ENCODE peak calls at places on chromosomes 12 and 14, in five cellular contexts. M is body of pancreas, N is GM12892, C is lower leg skin, E is K562. U is an unnamed sample.

GRCh38 chr14:31886161-31886835 is 190.8 kb upstream of the ARHGAP5 start:
- DNase-seq in E (no peak), M (no peak), N (no peak), C (no peak), U (no peak)

GRCh38 chr14:20429801-20430669 is 5.9 kb downstream of the KLHL33 start:
- DNase-seq in N (no peak), E (peak; percentile 47), C (no peak), M (peak; percentile 68), U (no peak)

GRCh38 chr14:95132732-95133131 is 24.6 kb downstream of the DICER1 start:
- DNase-seq in E (no peak), N (no peak), C (no peak), M (no peak), U (no peak)

GRCh38 chr14:51625170-51625569 is 26.5 kb upstream of the FRMD6 start:
- DNase-seq in C (no peak), M (no peak), N (no peak), E (no peak), U (no peak)

GRCh38 chr12:104682790-104683279 is 226.1 kb downstream of the CHST11 start:
- DNase-seq in C (no peak), M (no peak), E (no peak), N (peak; percentile 42), U (no peak)

GRCh38 chr12:52182456-52182855 is 9.4 kb downstream of the KRT80 start:
- DNase-seq in E (no peak), M (no peak), N (no peak), C (no peak), U (no peak)

GRCh38 chr14:52730708-52731111 is 744 bp downstream of the STYX start:
- DNase-seq in M (no peak), E (no peak), C (no peak), N (no peak), U (no peak)

GRCh38 chr12:121776190-121777098 is 17.0 kb downstream of the RHOF start:
- DNase-seq in E (peak; percentile 85), C (peak; percentile 72), M (peak; percentile 83), N (peak; percentile 96), U (no peak)

GRCh38 chr14:73125746-73126145 is 10.6 kb upstream of the PSEN1 start:
- DNase-seq in M (no peak), N (no peak), E (no peak), C (no peak), U (no peak)

GRCh38 chr14:83816755-83817154 is 1713.2 kb upstream of the FLRT2 start:
- DNase-seq in M (no peak), E (no peak), C (no peak), N (no peak), U (no peak)

GRCh38 chr12:48966177-48966890 is 5.2 kb downstream of the WNT10B start:
- DNase-seq in M (no peak), C (no peak), E (no peak), N (no peak), U (peak; percentile 1)

GRCh38 chr12:11446372-11446771 is 51.0 kb upstream of the PRB2 start:
- DNase-seq in N (no peak), C (no peak), M (no peak), E (no peak), U (no peak)

GRCh38 chr12:70798016-70798768 is 122.3 kb downstream of the PTPRR start:
- DNase-seq in N (no peak), E (no peak), C (no peak), M (no peak), U (no peak)

GRCh38 chr14:66824251-66824650 is 316.3 kb downstream of the GPHN start:
- DNase-seq in C (no peak), N (no peak), E (no peak), M (no peak), U (no peak)

GRCh38 chr12:95239216-95239615 is 21.6 kb downstream of the VEZT start:
- DNase-seq in N (no peak), C (no peak), E (no peak), M (no peak), U (no peak)

GRCh38 chr12:96698521-96698920 is 208.5 kb upstream of the NEDD1 start:
- DNase-seq in E (no peak), M (no peak), C (no peak), N (no peak), U (no peak)

GRCh38 chr12:15650399-15651128 is 138.6 kb downstream of the EPS8 start:
- DNase-seq in C (no peak), M (no peak), N (no peak), E (no peak), U (no peak)

GRCh38 chr14:106691601-106692291 is 1165.4 kb downstream of the TMEM121 start:
- DNase-seq in N (peak; percentile 39), M (peak; percentile 15), E (peak; percentile 15), C (no peak), U (no peak)

GRCh38 chr14:64818151-64818550 is 61.6 kb downstream of the SPTB start:
- DNase-seq in E (no peak), C (no peak), N (no peak), M (no peak), U (no peak)

GRCh38 chr14:89826581-89826980 is 127.9 kb downstream of the EFCAB11 start:
- DNase-seq in M (no peak), E (no peak), N (no peak), C (no peak), U (no peak)

GRCh38 chr12:46266382-46266791 is 2.5 kb downstream of the SLC38A1 start:
- DNase-seq in N (no peak), C (peak; percentile 40), M (no peak), E (peak; percentile 36), U (no peak)

GRCh38 chr12:46267618-46268348 is 1.1 kb downstream of the SLC38A1 start:
- DNase-seq in M (peak; percentile 33), E (peak; percentile 43), C (no peak), N (peak; percentile 20), U (no peak)

GRCh38 chr12:46265734-46266133 is 3.1 kb downstream of the SLC38A1 start:
- DNase-seq in N (no peak), E (no peak), C (no peak), M (no peak), U (no peak)

GRCh38 chr12:46268349-46268616 is 560 bp downstream of the SLC38A1 start:
- DNase-seq in M (no peak), E (no peak), N (no peak), C (no peak), U (no peak)

GRCh38 chr12:46266869-46267617 is 1.8 kb downstream of the SLC38A1 start:
- DNase-seq in E (no peak), M (peak; percentile 71), N (peak; percentile 17), C (peak; percentile 51), U (no peak)
- TF ChIP-seq POLR2A in E (no peak), M (peak; percentile 58), N (peak; percentile 31), C (no peak), U (no peak)

DNA sequence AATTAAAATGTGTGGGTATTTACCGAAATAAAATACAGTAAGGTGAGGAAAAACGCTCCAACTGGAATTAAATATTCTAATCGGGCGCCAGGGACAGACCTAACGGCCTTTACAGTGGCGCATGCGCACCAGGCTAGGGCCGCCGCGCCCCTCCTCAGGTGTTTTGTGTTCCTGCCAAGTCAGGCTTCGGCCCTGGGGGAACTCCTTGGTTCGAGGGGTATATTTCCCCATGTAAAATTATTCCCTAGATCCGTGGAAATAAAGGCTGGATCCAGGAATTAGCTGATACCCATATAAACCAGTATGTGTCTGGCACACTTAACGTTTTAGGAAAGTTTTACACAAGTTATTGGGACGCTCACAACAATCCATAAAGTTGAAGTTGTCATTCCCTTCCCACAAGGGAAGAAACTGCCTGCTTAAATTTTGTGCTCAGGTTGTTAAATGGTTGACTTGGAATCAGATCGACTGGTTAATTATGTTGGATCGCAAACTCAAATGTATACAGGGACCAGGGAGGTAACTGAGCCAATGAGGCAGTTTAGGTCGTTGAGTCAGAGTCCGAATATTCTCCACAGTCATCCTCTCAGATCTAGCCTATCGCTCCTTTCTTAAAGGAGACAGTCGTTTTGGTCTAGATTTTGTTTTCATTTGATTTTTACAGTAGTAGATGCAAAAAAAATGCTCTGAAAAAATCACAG is 617 bp upstream of the ANAPC7 start:
- DNase-seq in M (peak; percentile 84), C (peak; percentile 28), N (peak; percentile 69), E (peak; percentile 91), U (peak; percentile 35)
- TF ChIP-seq POLR2A in M (no peak), C (no peak), N (no peak), E (peak; percentile 10), U (no peak)

GRCh38 chr12:100404769-100405407 is 48.0 kb downstream of the SLC17A8 start:
- DNase-seq in M (peak; percentile 73), E (peak; percentile 65), N (no peak), C (no peak), U (peak; percentile 12)
- TF ChIP-seq POLR2A in M (no peak), E (no peak), N (no peak), C (no peak), U (no peak)

GRCh38 chr14:102893452-102893851 is 29.0 kb upstream of the AMN start:
- DNase-seq in N (no peak), M (peak; percentile 41), C (peak; percentile 59), E (no peak), U (no peak)
- TF ChIP-seq POLR2A in N (no peak), M (no peak), C (no peak), E (no peak), U (no peak)

GRCh38 chr12:128825845-128826244 is 2.1 kb upstream of the SLC15A4 start:
- DNase-seq in N (no peak), C (no peak), E (no peak), M (no peak), U (no peak)

GRCh38 chr12:128823916-128824839 is at the start of gene SLC15A4:
- DNase-seq in E (peak; percentile 98), M (peak; percentile 98), N (peak; percentile 96), C (peak; percentile 94), U (peak; percentile 98)

GRCh38 chr12:128820723-128821432 is 2.9 kb downstream of the SLC15A4 start:
- DNase-seq in E (no peak), M (peak; percentile 30), C (peak; percentile 38), N (no peak), U (no peak)

GRCh38 chr12:128820253-128820652 is 3.5 kb downstream of the SLC15A4 start:
- DNase-seq in M (no peak), C (no peak), N (no peak), E (no peak), U (no peak)

DNA sequence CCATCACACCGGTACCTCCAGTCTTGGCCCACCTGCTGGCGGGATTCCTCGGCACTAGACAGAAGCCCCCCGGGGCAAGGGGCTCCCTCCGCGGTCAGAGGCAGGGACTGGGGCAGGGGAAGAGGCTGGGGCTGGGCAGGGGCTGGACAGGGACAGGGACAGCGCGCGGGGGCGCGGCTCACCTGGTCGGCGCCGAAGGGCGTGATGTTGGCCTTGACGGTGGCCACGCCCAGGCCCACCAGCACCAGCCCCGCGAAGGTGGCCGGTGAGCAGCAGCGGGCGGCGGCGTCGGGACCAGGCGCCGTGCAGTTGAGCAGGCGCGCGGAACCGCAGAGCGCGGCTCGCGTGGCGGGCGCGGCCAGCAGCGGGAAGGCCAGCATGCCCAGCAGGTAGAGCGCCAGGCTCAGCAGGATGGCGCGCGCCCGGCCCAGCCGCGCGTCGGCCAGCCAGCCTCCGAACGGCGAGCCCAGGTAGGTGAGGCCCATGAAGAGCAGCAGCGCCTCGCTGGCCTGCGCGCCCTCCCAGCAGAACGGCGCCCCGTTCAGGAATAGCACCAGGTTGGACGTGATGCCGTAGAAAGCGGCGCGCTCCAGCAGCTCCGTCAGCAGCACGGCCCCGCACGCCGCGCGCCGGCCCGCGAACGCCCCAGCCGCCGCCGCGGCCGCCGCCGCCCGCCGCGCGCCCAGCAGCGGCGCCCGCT is 392 bp downstream of the SLC15A4 start:
- DNase-seq in C (no peak), M (peak; percentile 46), N (no peak), E (peak; percentile 74), U (peak; percentile 45)
- TF ChIP-seq POLR2A in C (no peak), M (no peak), N (peak; percentile 2), E (no peak), U (peak; percentile 7)